ENCODE peak calls at places on chromosomes 13 and 19, in nine cellular contexts. H, F, L, O, G, Q, V, U and R are unnamed samples.

GRCh38 chr19:13036366-13036976 is 41.2 kb downstream of the NFIX start:
- DNase-seq in V (no peak), Q (no peak), G (peak), L (peak), H (peak), U (no peak), F (peak), O (peak), R (no peak)

GRCh38 chr19:14363203-14364097 is 17.8 kb upstream of the ADGRE5 start:
- DNase-seq in U (peak), F (peak), Q (peak), O (peak), G (peak), V (peak), L (peak), H (peak), R (no peak)

GRCh38 chr13:77751513-77752456 is 54.3 kb downstream of the SLAIN1 start:
- DNase-seq in V (peak), Q (no peak), O (no peak), U (no peak), H (peak), F (peak), G (peak), L (peak), R (no peak)

GRCh38 chr19:45376045-45376724 is 5.8 kb upstream of the ERCC2 start:
- DNase-seq in U (peak), Q (no peak), L (peak), H (no peak), V (peak), G (no peak), O (no peak), F (peak), R (peak)

GRCh38 chr19:47156861-47157454 is 26.3 kb downstream of the SAE1 start:
- DNase-seq in H (no peak), L (peak), Q (no peak), O (no peak), F (no peak), G (peak), U (no peak), V (no peak), R (no peak)

GRCh38 chr19:50817941-50818858 is 5.4 kb downstream of the KLK1 start:
- DNase-seq in L (no peak), G (peak), F (peak), Q (peak), U (no peak), V (peak), H (peak), O (peak), R (no peak)

GRCh38 chr19:48348039-48348438 is 15.7 kb downstream of the TMEM143 start:
- DNase-seq in Q (no peak), V (no peak), H (no peak), L (no peak), O (no peak), G (no peak), U (no peak), F (peak), R (no peak)

GRCh38 chr19:8206147-8207087 is 2.8 kb upstream of the CERS4 start:
- DNase-seq in H (no peak), V (no peak), Q (no peak), O (no peak), F (no peak), L (no peak), U (no peak), G (no peak), R (no peak)

GRCh38 chr19:860481-861098 is 1.1 kb downstream of the CFD start:
- DNase-seq in V (peak), U (peak), Q (peak), O (peak), G (peak), L (peak), H (peak), F (peak), R (no peak)

GRCh38 chr13:73244486-73244885 is 185.7 kb downstream of the KLF5 start:
- DNase-seq in Q (no peak), L (no peak), G (no peak), H (no peak), F (no peak), V (no peak), O (no peak), U (no peak), R (no peak)

GRCh38 chr13:100707818-100708740 is 33.5 kb upstream of the TMTC4 start:
- DNase-seq in L (peak), V (no peak), F (peak), U (no peak), H (no peak), O (no peak), G (no peak), Q (no peak), R (no peak)

GRCh38 chr13:63124863-63125262 is 1709.2 kb upstream of the PCDH20 start:
- DNase-seq in V (no peak), G (no peak), Q (no peak), L (peak), O (no peak), F (peak), U (no peak), H (no peak), R (no peak)

GRCh38 chr19:38266981-38267597 is 2.7 kb downstream of the SPINT2 start:
- DNase-seq in L (peak), U (no peak), Q (no peak), O (peak), V (no peak), H (peak), G (peak), F (no peak), R (no peak)

GRCh38 chr13:109146912-109147624 is 517.7 kb downstream of the MYO16 start:
- DNase-seq in H (no peak), G (no peak), O (no peak), U (no peak), F (peak), L (peak), Q (no peak), V (no peak), R (peak)

GRCh38 chr19:35856546-35857149 is at the start of gene KIRREL2:
- DNase-seq in L (no peak), U (no peak), V (peak), Q (no peak), F (no peak), O (no peak), G (no peak), H (no peak), R (no peak)

GRCh38 chr13:24142886-24143285 is 17.6 kb upstream of the SPATA13 start:
- DNase-seq in F (no peak), O (no peak), V (no peak), G (no peak), H (no peak), U (no peak), Q (no peak), L (no peak), R (no peak)

GRCh38 chr13:50691682-50692263 is 151.7 kb downstream of the DLEU7 start:
- DNase-seq in O (no peak), Q (no peak), V (no peak), U (no peak), H (no peak), F (no peak), G (no peak), L (peak), R (no peak)

GRCh38 chr19:1054102-1055027 is 12.6 kb upstream of the ARHGAP45 start:
- DNase-seq in Q (no peak), O (no peak), L (no peak), G (no peak), H (no peak), V (no peak), U (no peak), F (no peak), R (no peak)

GRCh38 chr19:38323276-38323675 is 3.6 kb downstream of the KCNK6 start:
- DNase-seq in F (no peak), U (no peak), L (no peak), H (no peak), O (no peak), G (no peak), V (no peak), Q (no peak), R (no peak)

GRCh38 chr19:4547303-4548237 is 7.7 kb upstream of the LRG1 start:
- DNase-seq in O (no peak), V (no peak), U (no peak), G (no peak), H (peak), L (no peak), Q (no peak), F (no peak), R (no peak)

GRCh38 chr13:113739527-113740285 is 19.3 kb upstream of the TMEM255B start:
- DNase-seq in V (no peak), H (no peak), U (no peak), G (no peak), L (no peak), O (no peak), F (no peak), Q (no peak), R (no peak)

GRCh38 chr13:40635315-40635995 is 31.0 kb downstream of the FOXO1 start:
- DNase-seq in U (no peak), H (no peak), O (no peak), F (no peak), Q (no peak), V (peak), G (no peak), L (no peak), R (no peak)

GRCh38 chr19:48928164-48929005 is 5.1 kb upstream of the DHDH start:
- DNase-seq in U (no peak), Q (no peak), V (no peak), F (peak), H (peak), L (peak), O (no peak), G (no peak), R (no peak)

GRCh38 chr13:25292301-25292700 is 5.0 kb upstream of the MTMR6 start:
- DNase-seq in Q (no peak), O (no peak), H (peak), G (no peak), L (peak), V (no peak), F (peak), U (no peak), R (no peak)

DNA sequence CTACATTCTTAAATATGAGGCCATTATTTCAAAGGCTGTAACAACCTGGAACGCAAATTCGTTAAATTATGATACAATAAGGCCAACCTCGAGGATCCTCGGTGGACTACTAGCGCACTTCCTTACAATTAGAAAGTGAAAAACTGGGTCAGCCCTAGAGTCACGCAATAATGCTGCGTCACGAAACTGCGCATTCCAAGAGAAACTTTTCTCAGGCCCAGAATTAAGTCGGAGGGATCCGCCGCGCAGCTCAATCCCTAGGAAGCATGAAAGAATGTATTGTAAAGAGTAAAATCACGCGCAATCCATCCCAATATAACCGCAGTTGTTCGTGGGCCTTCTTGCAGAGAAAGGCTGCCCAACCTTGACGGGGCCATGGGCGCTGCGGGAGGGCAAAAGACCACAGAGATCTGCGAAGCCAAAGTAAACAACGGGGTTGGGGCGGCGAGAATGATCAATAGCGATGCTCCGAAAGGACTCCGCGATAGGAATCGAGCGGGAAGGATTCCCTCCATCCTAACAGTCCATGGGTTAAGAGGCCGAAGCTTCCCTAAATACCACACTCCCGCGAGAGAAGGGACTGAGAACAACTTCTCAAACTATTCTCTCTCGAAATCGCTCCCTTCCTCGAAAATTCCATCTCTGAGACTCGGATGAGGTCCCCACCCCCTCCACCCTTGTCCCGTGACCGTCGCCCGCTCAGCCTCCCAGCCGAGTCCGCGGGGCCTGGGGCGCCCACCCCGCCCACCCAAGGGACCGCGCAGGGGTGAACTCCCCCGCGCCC is 564 bp downstream of the SPART start:
- DNase-seq in F (peak), L (peak), V (peak), G (peak), O (peak), U (peak), Q (peak), H (peak), R (peak)
- H3K4me3 ChIP-seq in F (peak), L (peak), V (peak), G (peak), O (peak), U (peak), Q (peak), H (peak), R (peak)

DNA sequence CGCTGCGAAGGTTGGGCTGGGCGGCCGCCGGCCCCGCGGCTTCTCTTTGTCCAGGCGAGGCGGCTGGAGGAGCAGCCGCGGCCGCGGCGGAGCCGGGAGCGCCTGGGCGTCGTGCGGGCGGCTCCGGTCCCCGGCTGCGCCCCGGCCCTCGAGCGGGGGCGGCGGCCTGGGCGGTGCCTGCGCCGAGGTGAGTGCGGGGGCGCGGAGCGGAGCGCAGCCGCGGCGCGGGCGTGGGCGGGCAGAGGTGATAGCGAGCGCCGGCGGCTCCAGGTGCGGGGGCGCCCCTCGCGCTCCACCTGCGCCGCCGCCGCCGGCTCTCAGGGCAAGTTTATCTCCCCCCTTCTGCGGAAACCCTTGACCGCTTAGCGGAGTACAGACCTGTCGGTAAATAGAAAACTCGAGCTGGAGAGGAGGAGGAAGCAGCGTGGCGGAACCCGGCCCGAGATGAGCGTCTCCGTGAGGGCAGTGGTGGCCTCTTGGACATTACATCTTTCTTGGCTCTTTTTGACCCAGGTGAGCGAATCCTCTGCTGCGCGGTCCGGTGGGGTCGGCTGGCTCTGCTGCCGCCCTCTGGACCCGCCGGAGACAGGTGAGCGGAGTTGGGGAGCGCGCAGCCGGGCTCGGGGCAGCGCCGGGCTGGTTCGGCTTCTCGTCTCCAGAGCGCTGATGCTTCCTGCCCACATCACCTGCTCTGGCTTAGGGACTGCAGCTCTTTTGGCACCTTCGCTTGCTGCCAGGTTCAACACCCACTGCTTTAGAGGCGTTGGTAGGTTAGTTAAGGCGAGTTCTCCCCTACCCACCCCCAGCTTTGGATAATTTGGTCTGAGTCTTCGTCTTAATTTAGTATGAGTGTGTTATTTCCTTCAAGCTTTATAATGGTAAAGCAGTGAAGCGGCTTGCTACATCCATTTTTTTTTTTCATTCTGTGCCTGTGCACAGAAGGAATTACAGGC is at the start of gene MTUS2:
- DNase-seq in Q (no peak), G (no peak), L (no peak), O (no peak), U (no peak), V (peak), H (no peak), F (no peak), R (no peak)
- H3K4me3 ChIP-seq in Q (peak), G (no peak), L (peak), O (peak), U (peak), V (peak), H (peak), F (no peak), R (peak)

GRCh38 chr19:3398114-3398899 is 31.9 kb downstream of the NFIC start:
- DNase-seq in F (no peak), L (no peak), H (peak), V (peak), U (peak), Q (peak), G (peak), O (peak), R (no peak)

GRCh38 chr19:3396881-3397265 is 30.5 kb downstream of the NFIC start:
- DNase-seq in L (no peak), V (no peak), Q (no peak), U (no peak), F (no peak), H (no peak), O (no peak), G (no peak), R (no peak)

GRCh38 chr19:3401004-3401768 is 34.8 kb downstream of the NFIC start:
- DNase-seq in U (no peak), O (no peak), G (no peak), V (no peak), L (no peak), F (no peak), H (no peak), Q (no peak), R (no peak)

GRCh38 chr19:3397266-3398022 is 31.1 kb downstream of the NFIC start:
- DNase-seq in H (peak), U (no peak), F (peak), L (no peak), G (peak), O (peak), V (peak), Q (peak), R (no peak)

GRCh38 chr19:3398900-3399278 is 32.5 kb downstream of the NFIC start:
- DNase-seq in L (no peak), U (no peak), V (no peak), F (no peak), H (peak), Q (no peak), O (no peak), G (no peak), R (no peak)
- H3K4me3 ChIP-seq in L (no peak), U (peak), V (no peak), F (no peak), H (no peak), Q (peak), O (no peak), G (no peak), R (no peak)

GRCh38 chr13:44373601-44374347 is at the start of gene SERP2:
- DNase-seq in H (no peak), V (peak), O (no peak), Q (peak), U (no peak), F (peak), L (peak), G (no peak), R (no peak)
- H3K4me3 ChIP-seq in H (peak), V (peak), O (peak), Q (peak), U (peak), F (peak), L (peak), G (no peak), R (peak)

DNA sequence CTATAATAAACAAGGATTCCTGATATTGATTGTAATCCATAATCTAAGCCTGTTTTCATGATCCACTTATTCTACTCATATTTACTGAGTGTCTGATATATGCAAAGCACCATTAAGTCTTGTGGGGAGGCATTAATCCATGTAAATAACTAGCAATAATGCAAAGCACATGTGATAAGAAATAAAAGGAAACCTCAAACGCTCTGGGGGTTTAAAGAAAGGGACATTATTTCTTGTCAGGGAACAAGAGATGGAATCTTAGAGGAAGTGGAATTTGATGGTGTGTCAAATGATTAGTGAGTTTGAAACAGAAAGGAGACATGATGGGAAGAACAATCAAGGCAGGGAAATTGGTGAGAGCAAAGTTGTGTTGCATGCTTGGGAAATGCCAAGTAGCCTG is 57.4 kb upstream of the FLT1 start:
- DNase-seq in G (no peak), H (no peak), Q (no peak), L (no peak), O (no peak), U (no peak), F (no peak), V (no peak), R (no peak)
- H3K4me3 ChIP-seq in G (no peak), H (no peak), Q (no peak), L (no peak), O (no peak), U (no peak), F (no peak), V (no peak), R (no peak)

DNA sequence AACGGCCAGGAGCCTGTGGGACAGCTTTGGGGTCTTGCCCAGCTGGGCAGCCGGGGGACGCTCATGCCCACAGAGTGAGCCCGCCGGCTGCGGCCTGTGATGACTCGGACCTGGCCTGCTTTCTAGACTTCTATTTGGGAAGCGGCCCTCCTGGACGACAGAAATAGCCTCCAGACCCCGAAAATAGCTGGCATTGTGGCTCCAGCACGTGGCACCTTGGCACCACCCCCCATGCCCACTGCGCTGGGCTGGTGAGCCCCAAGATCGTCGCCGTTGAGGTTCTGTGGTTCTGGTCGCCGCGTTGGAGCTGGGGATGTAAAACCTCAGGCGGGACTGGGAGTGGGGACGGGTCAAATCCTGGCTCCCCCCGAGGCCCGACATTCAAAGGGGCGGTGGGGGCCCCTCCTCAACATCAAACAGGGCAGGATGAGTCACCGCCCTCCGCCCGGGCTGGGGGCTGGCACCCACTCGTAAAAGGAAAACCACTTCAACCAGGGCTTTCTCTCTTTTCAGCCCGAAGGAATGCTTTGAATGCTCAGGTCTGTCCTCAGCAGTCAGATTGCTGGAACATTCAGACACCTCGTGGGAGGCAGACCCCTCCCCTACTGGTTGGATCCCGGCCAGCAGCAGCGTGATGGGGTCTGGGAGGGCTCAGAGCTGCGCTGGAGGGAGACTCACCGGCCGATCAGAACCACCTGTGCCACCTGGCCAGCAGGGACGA is 42.1 kb downstream of the GADD45B start:
- DNase-seq in Q (no peak), U (no peak), O (no peak), V (peak), L (peak), G (no peak), H (no peak), F (no peak), R (no peak)
- H3K4me3 ChIP-seq in Q (no peak), U (no peak), O (no peak), V (no peak), L (peak), G (no peak), H (no peak), F (no peak), R (no peak)